ENCODE peak calls at places on chromosomes 13 and 19, in eight cellular contexts. S, A, E, O, Q, G, N and J are unnamed samples.

GRCh38 chr19:5129691-5130090 is 160.8 kb downstream of the KDM4B start:
- DNase-seq in N (no peak), E (no peak), Q (no peak), G (no peak), O (no peak), S (no peak), A (no peak), J (no peak)

GRCh38 chr13:98853791-98854191 is 101.3 kb upstream of the SLC15A1 start:
- DNase-seq in O (no peak), Q (no peak), A (no peak), S (peak), G (no peak), N (no peak), E (no peak), J (no peak)

GRCh38 chr13:113930711-113931637 is 42.9 kb downstream of the C13orf46 start:
- DNase-seq in G (no peak), E (no peak), O (no peak), N (peak), S (peak), A (no peak), Q (peak), J (peak)

GRCh38 chr13:110397445-110397844 is 90.4 kb downstream of the COL4A2 start:
- DNase-seq in O (no peak), E (no peak), Q (no peak), G (no peak), S (no peak), A (peak), N (peak), J (no peak)

GRCh38 chr19:4699826-4700572 is 23.6 kb downstream of the DPP9 start:
- DNase-seq in N (no peak), G (no peak), O (no peak), A (no peak), S (no peak), Q (no peak), E (no peak), J (peak)

GRCh38 chr13:46753137-46753536 is 43.8 kb downstream of the ESD start:
- DNase-seq in Q (no peak), G (no peak), N (no peak), S (no peak), O (no peak), A (no peak), E (no peak), J (no peak)

GRCh38 chr19:10431943-10432735 is 11.8 kb downstream of the PDE4A start:
- DNase-seq in E (peak), S (peak), A (peak), O (no peak), Q (no peak), N (peak), G (no peak), J (peak)

GRCh38 chr19:44741258-44741731 is 7.2 kb upstream of the BCL3 start:
- DNase-seq in O (no peak), S (no peak), Q (no peak), G (no peak), N (no peak), A (no peak), E (no peak), J (no peak)

GRCh38 chr19:4098493-4098892 is 25.4 kb downstream of the MAP2K2 start:
- DNase-seq in E (no peak), S (no peak), G (no peak), A (no peak), Q (no peak), O (no peak), N (peak), J (peak)

GRCh38 chr19:18634612-18635290 is 2.1 kb upstream of the KLHL26 start:
- DNase-seq in Q (no peak), G (no peak), E (no peak), S (no peak), A (no peak), N (no peak), O (no peak), J (no peak)